ENCODE peak calls at places on chromosomes 4 and X, in four cellular contexts. I is cardiac fibroblast, X is pancreas, W is astrocyte of the spinal cord. Y is an unnamed sample.
A peak's percentile ranks its signal among the peaks of the same experiment; 100 is the strongest.

GRCh38 chr4:128649161-128649560 is 160.3 kb upstream of the JADE1 start:
- DNase-seq in I (no peak), X (no peak), W (no peak), Y (no peak)

GRCh38 chrX:100731441-100732281 is at the start of gene SYTL4:
- DNase-seq in I (peak; percentile 9), X (peak; percentile 37), W (no peak), Y (no peak)

GRCh38 chrX:119516157-119516702 is 48.0 kb downstream of the SLC25A5 start:
- DNase-seq in I (peak; percentile 77), X (peak; percentile 23), W (peak; percentile 67), Y (peak; percentile 36)

GRCh38 chr4:134408897-134409296 is 207.3 kb upstream of the PABPC4L start:
- DNase-seq in I (no peak), X (no peak), W (no peak), Y (no peak)

GRCh38 chr4:100095729-100096595 is 94.3 kb downstream of the DDIT4L start:
- DNase-seq in I (peak; percentile 87), X (peak; percentile 39), W (peak; percentile 76), Y (peak; percentile 55)

GRCh38 chrX:132909643-132910042 is 48.8 kb downstream of the HS6ST2 start:
- DNase-seq in I (peak; percentile 59), X (no peak), W (peak; percentile 84), Y (peak; percentile 62)

GRCh38 chr4:86921608-86922252 is 13.1 kb upstream of the AFF1 start:
- DNase-seq in I (peak; percentile 76), X (no peak), W (no peak), Y (no peak)

GRCh38 chrX:153539171-153539978 is 21.9 kb downstream of the ATP2B3 start:
- DNase-seq in I (peak; percentile 64), X (peak; percentile 58), W (peak; percentile 27), Y (peak; percentile 19)

GRCh38 chrX:151042852-151043251 is 59.7 kb downstream of the HMGB3 start:
- DNase-seq in I (no peak), X (no peak), W (no peak), Y (no peak)

GRCh38 chrX:45900751-45901150 is 644.5 kb downstream of the ZNF674 start:
- DNase-seq in I (peak; percentile 19), X (no peak), W (peak; percentile 75), Y (peak; percentile 73)

GRCh38 chrX:106177106-106177981 is 9.2 kb downstream of the PWWP3B start:
- DNase-seq in I (peak; percentile 18), X (peak; percentile 53), W (peak; percentile 77), Y (peak; percentile 54)

GRCh38 chrX:39308126-39308525 is 506.9 kb downstream of the MID1IP1 start:
- DNase-seq in I (no peak), X (no peak), W (no peak), Y (no peak)

GRCh38 chr4:80307183-80307735 is 28.3 kb upstream of the CFAP299 start:
- DNase-seq in I (peak; percentile 63), X (no peak), W (peak; percentile 46), Y (no peak)

GRCh38 chr4:150794706-150795105 is 212.8 kb downstream of the MAB21L2 start:
- DNase-seq in I (peak; percentile 22), X (no peak), W (peak; percentile 12), Y (no peak)
- H3K4me3 ChIP-seq in I (no peak overlapping the region), X (no peak overlapping the region), W (no peak overlapping the region), Y (no peak overlapping the region)

GRCh38 chr4:48898733-48899431 is 7.7 kb downstream of the OCIAD2 start:
- DNase-seq in I (peak; percentile 61), X (no peak), W (peak; percentile 52), Y (no peak)

GRCh38 chr4:48899432-48899749 is 7.2 kb downstream of the OCIAD2 start:
- DNase-seq in I (no peak), X (no peak), W (no peak), Y (no peak)

GRCh38 chr4:48899950-48900349 is 6.6 kb downstream of the OCIAD2 start:
- DNase-seq in I (peak; percentile 75), X (no peak), W (peak; percentile 86), Y (peak; percentile 62)

GRCh38 chr4:48901196-48901595 is 5.4 kb downstream of the OCIAD2 start:
- DNase-seq in I (no peak), X (no peak), W (no peak), Y (no peak)

DNA sequence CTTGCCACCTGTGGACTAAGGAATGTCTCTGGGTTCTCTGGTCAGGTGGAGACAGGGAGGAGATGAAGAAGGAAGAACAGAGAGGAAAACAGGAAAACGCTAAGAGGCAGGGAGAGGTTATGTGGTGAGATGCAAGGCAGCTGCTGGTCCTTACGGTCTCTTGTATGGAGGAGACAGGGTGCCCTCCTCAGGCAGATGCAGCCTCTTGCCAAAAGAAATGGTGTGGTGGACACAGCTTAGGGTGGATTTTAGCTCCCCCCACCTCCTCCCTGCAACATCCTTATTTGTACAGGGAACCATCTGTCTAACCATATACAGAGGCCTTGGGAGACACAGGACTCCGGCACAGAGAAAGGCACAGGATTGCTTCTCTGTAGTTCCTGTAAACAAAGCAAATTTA is 9.7 kb downstream of the OCIAD2 start:
- DNase-seq in I (no peak), X (no peak), W (no peak), Y (no peak)
- TF ChIP-seq CTCF in I (no peak), X (no peak), W (no peak), Y (no peak)

DNA sequence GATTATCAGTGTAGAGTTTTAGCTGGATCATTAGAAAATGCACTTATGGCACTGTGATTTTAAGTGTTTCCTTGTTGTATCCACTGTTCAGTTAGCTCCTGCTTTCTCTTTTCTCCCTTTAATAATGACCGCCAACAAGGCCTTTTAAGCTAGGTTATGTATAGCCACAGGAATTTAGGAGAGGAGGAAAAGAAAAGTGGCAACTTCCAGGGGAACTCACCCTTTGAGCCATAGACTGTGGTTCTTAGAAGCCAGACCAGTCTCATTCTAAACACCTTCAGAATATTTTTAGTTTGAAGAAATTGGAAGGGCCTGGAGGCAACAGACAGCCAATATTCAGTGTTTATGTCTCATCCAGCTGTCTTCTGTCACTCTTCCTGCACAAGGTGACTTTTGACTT is 6.1 kb downstream of the FGF2 start:
- DNase-seq in I (no peak), X (no peak), W (no peak), Y (no peak)
- H3K4me3 ChIP-seq in I (no peak overlapping the region), X (no peak overlapping the region), W (no peak overlapping the region), Y (no peak overlapping the region)

DNA sequence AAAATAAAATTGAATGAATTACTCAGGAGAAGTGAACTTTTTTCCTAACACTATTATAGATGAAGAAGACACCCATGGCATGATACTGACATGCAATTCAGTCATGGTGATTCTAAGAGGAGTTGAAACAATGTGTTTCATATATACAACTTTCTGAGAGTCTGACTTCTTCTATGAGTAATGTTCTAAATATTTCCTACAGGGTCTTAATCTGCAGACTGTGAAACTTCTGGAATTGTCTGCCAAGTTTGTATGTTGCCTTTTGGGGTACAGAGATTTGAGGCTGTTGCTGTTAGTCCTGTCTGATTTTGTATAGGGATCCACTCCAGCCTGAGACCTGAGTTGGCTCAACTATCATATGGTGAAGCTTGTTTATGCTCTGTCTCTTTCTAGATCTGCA is 160.6 kb upstream of the GATB start:
- DNase-seq in I (peak; percentile 52), X (no peak), W (peak; percentile 27), Y (peak; percentile 2)
- TF ChIP-seq CTCF in I (no peak), X (no peak), W (no peak), Y (no peak)